ENCODE peak calls at places on chromosome 10, in nine cellular contexts. One of them, this sample, is unnamed.

GRCh38 chr10:124156524-124157225 is 63.3 kb upstream of the CHST15 start:
- DNase-seq in nephron progenitor cell: peak; percentile 38
- DNase-seq in kidney epithelial cell: no peak
- DNase-seq in WTC11: peak; percentile 46
- DNase-seq in ascending aorta: peak; percentile 64
- DNase-seq in tibial artery: peak; percentile 72
- DNase-seq in mammary epithelial cell: no peak
- DNase-seq in PC-3: no peak
- DNase-seq in neural progenitor cell: no peak
- DNase-seq in this sample: no peak

GRCh38 chr10:71323407-71323806 is 4.3 kb downstream of the SLC29A3 start:
- DNase-seq in nephron progenitor cell: no peak
- DNase-seq in kidney epithelial cell: no peak
- DNase-seq in WTC11: no peak
- DNase-seq in ascending aorta: no peak
- DNase-seq in tibial artery: no peak
- DNase-seq in mammary epithelial cell: no peak
- DNase-seq in PC-3: no peak
- DNase-seq in neural progenitor cell: no peak
- DNase-seq in this sample: no peak

GRCh38 chr10:80192553-80192952 is 12.8 kb downstream of the ANXA11 start:
- DNase-seq in nephron progenitor cell: no peak
- DNase-seq in kidney epithelial cell: no peak
- DNase-seq in WTC11: no peak
- DNase-seq in ascending aorta: no peak
- DNase-seq in tibial artery: no peak
- DNase-seq in mammary epithelial cell: no peak
- DNase-seq in PC-3: no peak
- DNase-seq in neural progenitor cell: no peak
- DNase-seq in this sample: no peak

GRCh38 chr10:3056280-3057037 is 10.9 kb upstream of the PFKP start:
- DNase-seq in nephron progenitor cell: no peak
- DNase-seq in kidney epithelial cell: no peak
- DNase-seq in WTC11: no peak
- DNase-seq in ascending aorta: no peak
- DNase-seq in tibial artery: no peak
- DNase-seq in mammary epithelial cell: no peak
- DNase-seq in PC-3: no peak
- DNase-seq in neural progenitor cell: no peak
- DNase-seq in this sample: no peak

GRCh38 chr10:113711142-113711541 is 31.4 kb downstream of the CASP7 start:
- DNase-seq in nephron progenitor cell: no peak
- DNase-seq in kidney epithelial cell: no peak
- DNase-seq in WTC11: no peak
- DNase-seq in ascending aorta: no peak
- DNase-seq in tibial artery: no peak
- DNase-seq in mammary epithelial cell: no peak
- DNase-seq in PC-3: no peak
- DNase-seq in neural progenitor cell: peak; percentile 29
- DNase-seq in this sample: no peak

GRCh38 chr10:22369433-22370072 is 24.3 kb downstream of the SPAG6 start:
- DNase-seq in nephron progenitor cell: no peak
- DNase-seq in kidney epithelial cell: peak; percentile 10
- DNase-seq in WTC11: no peak
- DNase-seq in ascending aorta: no peak
- DNase-seq in tibial artery: no peak
- DNase-seq in mammary epithelial cell: peak; percentile 19
- DNase-seq in PC-3: peak; percentile 13
- DNase-seq in neural progenitor cell: no peak
- DNase-seq in this sample: no peak

GRCh38 chr10:124134251-124134650 is 40.9 kb upstream of the CHST15 start:
- DNase-seq in nephron progenitor cell: no peak
- DNase-seq in kidney epithelial cell: no peak
- DNase-seq in WTC11: no peak
- DNase-seq in ascending aorta: no peak
- DNase-seq in tibial artery: peak; percentile 60
- DNase-seq in mammary epithelial cell: no peak
- DNase-seq in PC-3: no peak
- DNase-seq in neural progenitor cell: no peak
- DNase-seq in this sample: no peak

GRCh38 chr10:118971876-118972275 is 57.6 kb upstream of the NANOS1 start:
- DNase-seq in nephron progenitor cell: no peak
- DNase-seq in kidney epithelial cell: no peak
- DNase-seq in WTC11: no peak
- DNase-seq in ascending aorta: no peak
- DNase-seq in tibial artery: no peak
- DNase-seq in mammary epithelial cell: no peak
- DNase-seq in PC-3: no peak
- DNase-seq in neural progenitor cell: no peak
- DNase-seq in this sample: no peak

GRCh38 chr10:57972783-57973182 is 294.9 kb downstream of the IPMK start:
- DNase-seq in nephron progenitor cell: no peak
- DNase-seq in kidney epithelial cell: no peak
- DNase-seq in WTC11: no peak
- DNase-seq in ascending aorta: no peak
- DNase-seq in tibial artery: no peak
- DNase-seq in mammary epithelial cell: no peak
- DNase-seq in PC-3: no peak
- DNase-seq in neural progenitor cell: no peak
- DNase-seq in this sample: no peak

GRCh38 chr10:35096312-35096711 is 6.2 kb upstream of the CUL2 start:
- DNase-seq in nephron progenitor cell: no peak
- DNase-seq in kidney epithelial cell: no peak
- DNase-seq in WTC11: no peak
- DNase-seq in ascending aorta: no peak
- DNase-seq in tibial artery: no peak
- DNase-seq in mammary epithelial cell: no peak
- DNase-seq in PC-3: no peak
- DNase-seq in neural progenitor cell: no peak
- DNase-seq in this sample: no peak

GRCh38 chr10:47361293-47361692 is 13.1 kb downstream of the RBP3 start:
- DNase-seq in nephron progenitor cell: peak; percentile 74
- DNase-seq in kidney epithelial cell: no peak
- DNase-seq in WTC11: peak; percentile 89
- DNase-seq in ascending aorta: peak; percentile 45
- DNase-seq in tibial artery: peak; percentile 48
- DNase-seq in mammary epithelial cell: no peak
- DNase-seq in PC-3: peak; percentile 56
- DNase-seq in neural progenitor cell: peak; percentile 81
- DNase-seq in this sample: peak; percentile 56

DNA sequence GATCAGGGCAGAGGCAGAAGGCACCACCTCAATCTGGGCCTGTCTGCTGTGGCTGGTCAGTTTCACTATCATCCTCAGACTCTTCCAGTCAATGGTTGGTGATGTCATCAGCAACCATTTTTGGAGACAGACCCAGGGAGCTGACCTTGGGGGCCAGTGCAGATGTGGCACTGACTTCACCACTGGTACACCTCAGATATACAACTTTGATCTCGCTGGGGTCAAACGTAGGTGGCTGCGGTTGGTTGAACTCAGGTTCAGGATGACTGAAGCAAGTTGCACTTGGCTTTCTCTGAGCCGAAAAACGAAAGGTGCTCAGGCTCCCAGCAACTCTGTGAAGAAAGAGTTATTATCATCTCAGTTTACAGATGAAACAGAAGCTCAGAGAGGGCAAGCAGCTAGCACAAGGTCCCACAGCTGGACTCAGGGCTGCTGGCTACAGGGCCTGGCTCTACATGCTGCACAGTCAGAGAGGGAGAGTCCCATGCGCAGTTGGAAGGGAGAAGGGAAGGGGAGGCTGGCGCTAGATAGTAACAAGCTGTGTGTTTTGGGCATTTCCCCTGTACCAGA is 27.2 kb downstream of the ANKRD16 start:
- DNase-seq in nephron progenitor cell: no peak
- DNase-seq in kidney epithelial cell: no peak
- DNase-seq in WTC11: no peak
- DNase-seq in ascending aorta: no peak
- DNase-seq in tibial artery: no peak
- DNase-seq in mammary epithelial cell: no peak
- DNase-seq in PC-3: no peak
- DNase-seq in neural progenitor cell: no peak
- DNase-seq in this sample: peak; percentile 83
- TF ChIP-seq CTCF in nephron progenitor cell: no peak
- TF ChIP-seq CTCF in kidney epithelial cell: no peak
- TF ChIP-seq CTCF in WTC11: no peak
- TF ChIP-seq CTCF in ascending aorta: no peak
- TF ChIP-seq CTCF in tibial artery: no peak
- TF ChIP-seq CTCF in mammary epithelial cell: no peak
- TF ChIP-seq CTCF in PC-3: no peak
- TF ChIP-seq CTCF in neural progenitor cell: no peak
- TF ChIP-seq CTCF in this sample: no peak

DNA sequence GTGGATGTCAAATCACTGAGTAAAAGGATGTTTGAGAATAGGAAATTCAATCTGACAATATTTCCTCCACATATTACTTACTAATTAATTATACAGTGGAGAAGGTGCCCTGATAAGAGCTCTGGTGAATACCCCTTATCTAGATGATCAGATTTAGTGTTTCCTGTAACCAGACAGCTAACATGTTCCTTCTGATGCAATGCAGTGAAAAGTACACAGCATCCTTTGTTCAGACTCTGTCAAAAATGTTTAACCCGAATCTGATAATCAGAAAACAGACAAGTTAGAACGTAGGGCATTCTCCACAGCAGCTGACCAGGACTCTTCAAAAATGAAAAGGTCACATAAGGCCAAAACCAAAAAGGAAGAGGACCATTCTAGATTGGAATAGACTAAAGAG is 46.2 kb downstream of the WDR11 start:
- DNase-seq in nephron progenitor cell: no peak
- DNase-seq in kidney epithelial cell: no peak
- DNase-seq in WTC11: no peak
- DNase-seq in ascending aorta: no peak
- DNase-seq in tibial artery: no peak
- DNase-seq in mammary epithelial cell: peak; percentile 64
- DNase-seq in PC-3: no peak
- DNase-seq in neural progenitor cell: no peak
- DNase-seq in this sample: no peak
- TF ChIP-seq CTCF in nephron progenitor cell: no peak
- TF ChIP-seq CTCF in kidney epithelial cell: no peak
- TF ChIP-seq CTCF in WTC11: no peak
- TF ChIP-seq CTCF in ascending aorta: no peak
- TF ChIP-seq CTCF in tibial artery: no peak
- TF ChIP-seq CTCF in mammary epithelial cell: no peak
- TF ChIP-seq CTCF in PC-3: no peak
- TF ChIP-seq CTCF in neural progenitor cell: no peak
- TF ChIP-seq CTCF in this sample: no peak

DNA sequence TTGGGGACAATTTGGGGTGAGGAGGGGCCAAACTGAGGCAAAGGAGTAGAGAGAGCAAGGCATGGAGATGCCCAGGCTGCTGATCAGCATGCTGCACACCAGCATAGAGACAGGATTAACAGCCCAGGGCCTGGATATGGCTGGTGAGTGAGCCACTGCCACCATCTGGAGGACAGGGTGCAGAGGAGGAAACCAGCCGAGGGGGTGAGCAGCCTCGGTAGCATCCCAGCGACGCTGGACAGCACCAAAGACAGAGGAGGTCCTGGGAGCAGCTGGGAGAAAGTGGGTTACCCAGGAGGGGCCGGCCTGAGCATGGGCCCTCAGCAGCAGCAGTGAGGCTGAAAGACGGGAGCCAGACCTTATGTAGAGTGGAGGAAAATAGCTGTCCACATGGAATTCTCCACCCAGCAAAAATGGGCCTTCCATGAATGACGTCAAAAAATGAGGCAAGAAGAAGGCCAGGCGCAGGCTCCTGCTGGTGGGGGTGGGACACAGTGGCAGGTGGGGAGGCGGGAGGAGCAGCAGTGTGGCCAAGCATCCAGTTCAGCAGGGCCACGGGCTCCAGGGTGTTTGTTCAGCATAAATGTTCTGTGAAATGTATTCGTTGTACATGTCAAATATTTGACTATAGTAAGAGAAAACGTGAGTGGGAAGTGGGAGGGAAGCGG is 16.7 kb downstream of the RET start:
- DNase-seq in nephron progenitor cell: peak; percentile 34
- DNase-seq in kidney epithelial cell: no peak
- DNase-seq in WTC11: peak; percentile 42
- DNase-seq in ascending aorta: no peak
- DNase-seq in tibial artery: no peak
- DNase-seq in mammary epithelial cell: peak; percentile 31
- DNase-seq in PC-3: peak; percentile 45
- DNase-seq in neural progenitor cell: peak; percentile 69
- DNase-seq in this sample: no peak
- TF ChIP-seq CTCF in nephron progenitor cell: no peak
- TF ChIP-seq CTCF in kidney epithelial cell: no peak
- TF ChIP-seq CTCF in WTC11: no peak
- TF ChIP-seq CTCF in ascending aorta: no peak
- TF ChIP-seq CTCF in tibial artery: no peak
- TF ChIP-seq CTCF in mammary epithelial cell: no peak
- TF ChIP-seq CTCF in PC-3: peak; percentile 39
- TF ChIP-seq CTCF in neural progenitor cell: peak; percentile 45
- TF ChIP-seq CTCF in this sample: no peak

GRCh38 chr10:69057261-69057950 is 30.5 kb upstream of the SRGN start:
- DNase-seq in nephron progenitor cell: no peak
- DNase-seq in kidney epithelial cell: no peak
- DNase-seq in WTC11: no peak
- DNase-seq in ascending aorta: no peak
- DNase-seq in tibial artery: peak; percentile 72
- DNase-seq in mammary epithelial cell: no peak
- DNase-seq in PC-3: no peak
- DNase-seq in neural progenitor cell: no peak
- DNase-seq in this sample: no peak
- TF ChIP-seq CTCF in nephron progenitor cell: no peak
- TF ChIP-seq CTCF in kidney epithelial cell: no peak
- TF ChIP-seq CTCF in WTC11: no peak
- TF ChIP-seq CTCF in ascending aorta: no peak
- TF ChIP-seq CTCF in tibial artery: no peak
- TF ChIP-seq CTCF in mammary epithelial cell: no peak
- TF ChIP-seq CTCF in PC-3: no peak
- TF ChIP-seq CTCF in neural progenitor cell: no peak
- TF ChIP-seq CTCF in this sample: no peak

This sample was measured in GM20000.